ENCODE peak calls at places on chromosome 9, in seven cellular contexts. X is NAMALWA; Q is activated naive CD4-positive, alpha-beta T cell treated with Interleukin-2 at 50 U/mL for 16 hours; M is endothelial cell; L is Daoy; S is A172; C is amygdala. B is an unnamed sample.

GRCh38 chr9:35490155-35490909 is 421 bp downstream of the RUSC2 start:
- DNase-seq in X (no peak), Q (no peak), M (peak; percentile 15), L (peak; percentile 43), S (peak; percentile 21), C (no peak), B (no peak)

GRCh38 chr9:137488906-137489305 is 29.8 kb upstream of the NSMF start:
- DNase-seq in X (no peak), Q (no peak), M (no peak), L (no peak), S (no peak), C (no peak), B (no peak)

GRCh38 chr9:34557421-34558321 is 31.9 kb downstream of the CNTFR start:
- DNase-seq in X (no peak), Q (no peak), M (no peak), L (no peak), S (no peak), C (no peak), B (no peak)

GRCh38 chr9:80401243-80401642 is 829.5 kb downstream of the TLE4 start:
- DNase-seq in X (no peak), Q (no peak), M (no peak), L (no peak), S (no peak), C (no peak), B (no peak)

GRCh38 chr9:131097948-131098278 is 1.6 kb downstream of the AIF1L start:
- DNase-seq in X (no peak), Q (no peak), M (no peak), L (no peak), S (no peak), C (no peak), B (no peak)

GRCh38 chr9:14433841-14434511 is 120.0 kb upstream of the NFIB start:
- DNase-seq in X (peak; percentile 49), Q (no peak), M (no peak), L (peak; percentile 39), S (peak; percentile 52), C (no peak), B (peak; percentile 34)

GRCh38 chr9:134421888-134422287 is 95.6 kb downstream of the RXRA start:
- DNase-seq in X (no peak), Q (no peak), M (no peak), L (no peak), S (no peak), C (no peak), B (no peak)

GRCh38 chr9:4852419-4852818 is 59.7 kb downstream of the RCL1 start:
- DNase-seq in X (no peak), Q (no peak), M (no peak), L (no peak), S (no peak), C (no peak), B (no peak)

GRCh38 chr9:136138566-136138965 is 19.9 kb upstream of the TMEM250 start:
- DNase-seq in X (peak; percentile 66), Q (peak; percentile 25), M (peak; percentile 54), L (peak; percentile 80), S (peak; percentile 51), C (no peak), B (no peak)

GRCh38 chr9:94801685-94802084 is 75.2 kb downstream of the AOPEP start:
- DNase-seq in X (no peak), Q (no peak), M (no peak), L (no peak), S (peak; percentile 54), C (no peak), B (peak; percentile 66)

GRCh38 chr9:36023260-36024048 is 13.3 kb upstream of the RECK start:
- DNase-seq in X (peak; percentile 83), Q (peak; percentile 68), M (peak; percentile 70), L (peak; percentile 74), S (peak; percentile 43), C (no peak), B (peak; percentile 55)

GRCh38 chr9:122475717-122476116 is 2.0 kb downstream of the OR1J1 start:
- DNase-seq in X (no peak), Q (no peak), M (no peak), L (no peak), S (no peak), C (no peak), B (no peak)

GRCh38 chr9:93897075-93897970 is 57.8 kb downstream of the BARX1 start:
- DNase-seq in X (no peak), Q (no peak), M (no peak), L (no peak), S (no peak), C (no peak), B (no peak)

GRCh38 chr9:89610391-89610925 is 5.6 kb downstream of the GADD45G start:
- DNase-seq in X (no peak), Q (no peak), M (no peak), L (no peak), S (no peak), C (no peak), B (no peak)

GRCh38 chr9:131419029-131419614 is 25.2 kb downstream of the PRRC2B start:
- DNase-seq in X (no peak), Q (no peak), M (no peak), L (no peak), S (no peak), C (no peak), B (no peak)

GRCh38 chr9:97747201-97747965 is 50.2 kb upstream of the XPA start:
- DNase-seq in X (no peak), Q (no peak), M (no peak), L (no peak), S (peak; percentile 25), C (no peak), B (no peak)

GRCh38 chr9:37650873-37651768 is at the start of gene FRMPD1:
- DNase-seq in X (peak; percentile 59), Q (peak; percentile 57), M (peak; percentile 67), L (peak; percentile 71), S (peak; percentile 2), C (peak; percentile 42), B (peak; percentile 41)

GRCh38 chr9:33193818-33194217 is 26.7 kb upstream of the B4GALT1 start:
- DNase-seq in X (no peak), Q (no peak), M (no peak), L (no peak), S (no peak), C (no peak), B (no peak)

GRCh38 chr9:994005-994404 is 17.6 kb downstream of the DMRT3 start:
- DNase-seq in X (peak; percentile 62), Q (no peak), M (no peak), L (no peak), S (no peak), C (no peak), B (no peak)

GRCh38 chr9:115085773-115086377 is 32.1 kb downstream of the TNC start:
- DNase-seq in X (no peak), Q (no peak), M (no peak), L (no peak), S (no peak), C (no peak), B (no peak)

GRCh38 chr9:133701321-133701980 is 36.7 kb downstream of the SARDH start:
- DNase-seq in X (no peak), Q (peak; percentile 53), M (no peak), L (no peak), S (no peak), C (no peak), B (peak; percentile 71)

GRCh38 chr9:68981825-68982224 is 32.1 kb downstream of the PRKACG start:
- DNase-seq in X (peak; percentile 62), Q (no peak), M (no peak), L (peak; percentile 84), S (no peak), C (no peak), B (no peak)

GRCh38 chr9:101462558-101462957 is 27.0 kb upstream of the ALDOB start:
- DNase-seq in X (no peak), Q (no peak), M (no peak), L (peak; percentile 72), S (peak; percentile 72), C (no peak), B (peak; percentile 59)

GRCh38 chr9:68446836-68447235 is 90.4 kb downstream of the PGM5 start:
- DNase-seq in X (no peak), Q (no peak), M (no peak), L (no peak), S (no peak), C (no peak), B (no peak)

GRCh38 chr9:6917162-6917561 is 159.4 kb downstream of the KDM4C start:
- DNase-seq in X (no peak), Q (no peak), M (no peak), L (no peak), S (no peak), C (no peak), B (no peak)

GRCh38 chr9:134764870-134765269 is 115.7 kb upstream of the FCN2 start:
- DNase-seq in X (no peak), Q (no peak), M (no peak), L (no peak), S (no peak), C (no peak), B (no peak)

GRCh38 chr9:131279196-131279926 is 3.1 kb upstream of the FAM78A start:
- DNase-seq in X (no peak), Q (no peak), M (no peak), L (no peak), S (no peak), C (no peak), B (no peak)

GRCh38 chr9:16289639-16290038 is 580.8 kb downstream of the BNC2 start:
- DNase-seq in X (no peak), Q (no peak), M (no peak), L (no peak), S (no peak), C (no peak), B (no peak)

GRCh38 chr9:116901260-116901659 is 214.2 kb downstream of the TRIM32 start:
- DNase-seq in X (no peak), Q (no peak), M (no peak), L (no peak), S (peak; percentile 15), C (no peak), B (no peak)

GRCh38 chr9:90943341-90943740 is 141.7 kb downstream of the SYK start:
- DNase-seq in X (no peak), Q (no peak), M (no peak), L (no peak), S (peak; percentile 30), C (no peak), B (no peak)

GRCh38 chr9:130770679-130771442 is 64.2 kb upstream of the ABL1 start:
- DNase-seq in X (peak; percentile 82), Q (no peak), M (no peak), L (peak; percentile 59), S (peak; percentile 27), C (no peak), B (peak; percentile 57)

GRCh38 chr9:37926737-37927590 is 23.0 kb upstream of the SLC25A51 start:
- DNase-seq in X (no peak), Q (no peak), M (no peak), L (no peak), S (no peak), C (no peak), B (peak; percentile 41)

GRCh38 chr9:129676970-129677369 is 11.5 kb downstream of the PRRX2 start:
- DNase-seq in X (no peak), Q (no peak), M (no peak), L (peak; percentile 31), S (no peak), C (no peak), B (no peak)

GRCh38 chr9:105007143-105007542 is 79.2 kb upstream of the ABCA1 start:
- DNase-seq in X (no peak), Q (no peak), M (no peak), L (peak; percentile 76), S (peak; percentile 95), C (no peak), B (peak; percentile 79)

GRCh38 chr9:16133556-16134227 is 580.8 kb downstream of the CCDC171 start:
- DNase-seq in X (peak; percentile 45), Q (no peak), M (peak; percentile 50), L (peak; percentile 81), S (peak; percentile 60), C (no peak), B (peak; percentile 79)

GRCh38 chr9:98867434-98868168 is 60.1 kb downstream of the GALNT12 start:
- DNase-seq in X (peak; percentile 45), Q (no peak), M (no peak), L (peak; percentile 73), S (peak; percentile 94), C (no peak), B (peak; percentile 99)

B was measured in RPMI7951.